ENCODE peak calls at places on chromosome 7, in seven cellular contexts. P, T, G, R, M, Y and B are unnamed samples.

GRCh38 chr7:44145969-44146897 is 5.1 kb upstream of the MYL7 start:
- DNase-seq in P (peak), T (peak), G (peak), R (peak), M (peak), Y (peak), B (peak)

GRCh38 chr7:151876112-151876898 is 610 bp downstream of the PRKAG2 start:
- DNase-seq in P (peak), T (peak), G (peak), R (peak), M (peak), Y (peak), B (peak)

GRCh38 chr7:70794962-70795361 is 337.0 kb upstream of the GALNT17 start:
- DNase-seq in P (no peak), T (no peak), G (no peak), R (no peak), M (no peak), Y (no peak), B (no peak)

GRCh38 chr7:65269150-65269856 is 104.4 kb upstream of the ZNF92 start:
- DNase-seq in P (no peak), T (peak), G (peak), R (peak), M (no peak), Y (peak), B (no peak)

GRCh38 chr7:47500103-47500563 is 81.8 kb downstream of the TNS3 start:
- DNase-seq in P (no peak), T (no peak), G (no peak), R (no peak), M (no peak), Y (no peak), B (no peak)

GRCh38 chr7:133714654-133715053 is 412.5 kb upstream of the LRGUK start:
- DNase-seq in P (no peak), T (no peak), G (no peak), R (no peak), M (no peak), Y (no peak), B (no peak)

GRCh38 chr7:44633254-44634186 is 27.1 kb downstream of the OGDH start:
- DNase-seq in P (no peak), T (peak), G (peak), R (peak), M (peak), Y (no peak), B (peak)

GRCh38 chr7:103990991-103991390 is 1.5 kb upstream of the RELN start:
- DNase-seq in P (no peak), T (no peak), G (no peak), R (no peak), M (no peak), Y (no peak), B (no peak)

GRCh38 chr7:131057015-131057518 is 270.6 kb upstream of the MKLN1 start:
- DNase-seq in P (no peak), T (no peak), G (peak), R (no peak), M (no peak), Y (no peak), B (no peak)

GRCh38 chr7:109322833-109323232 is 753.2 kb downstream of the DNAJB9 start:
- DNase-seq in P (no peak), T (no peak), G (no peak), R (no peak), M (no peak), Y (no peak), B (no peak)

GRCh38 chr7:39073432-39073831 is 95.7 kb downstream of the POU6F2 start:
- DNase-seq in P (no peak), T (no peak), G (no peak), R (no peak), M (peak), Y (peak), B (no peak)

GRCh38 chr7:122883049-122883670 is 3.1 kb downstream of the CADPS2 start:
- DNase-seq in P (no peak), T (no peak), G (no peak), R (no peak), M (no peak), Y (no peak), B (no peak)

GRCh38 chr7:97971120-97971989 is 18.6 kb downstream of the OCM2 start:
- DNase-seq in P (peak), T (no peak), G (no peak), R (no peak), M (no peak), Y (no peak), B (no peak)

GRCh38 chr7:10950494-10950893 is 23.2 kb upstream of the PHF14 start:
- DNase-seq in P (no peak), T (no peak), G (no peak), R (no peak), M (no peak), Y (no peak), B (no peak)

GRCh38 chr7:155533120-155533826 is 13.1 kb downstream of the CNPY1 start:
- DNase-seq in P (peak), T (no peak), G (no peak), R (no peak), M (no peak), Y (no peak), B (no peak)

GRCh38 chr7:45057853-45058252 is 30.9 kb downstream of the NACAD start:
- DNase-seq in P (no peak), T (no peak), G (no peak), R (no peak), M (no peak), Y (no peak), B (no peak)

GRCh38 chr7:101536232-101536631 is 92.9 kb downstream of the MYL10 start:
- DNase-seq in P (no peak), T (peak), G (no peak), R (peak), M (no peak), Y (no peak), B (peak)

GRCh38 chr7:52911795-52912194 is 123.6 kb upstream of the POM121L12 start:
- DNase-seq in P (no peak), T (no peak), G (no peak), R (no peak), M (no peak), Y (no peak), B (no peak)

GRCh38 chr7:124459101-124460052 is 306.2 kb downstream of the GPR37 start:
- DNase-seq in P (no peak), T (no peak), G (no peak), R (no peak), M (no peak), Y (no peak), B (no peak)

GRCh38 chr7:30559566-30559965 is 35.1 kb upstream of the GARS1 start:
- DNase-seq in P (no peak), T (no peak), G (no peak), R (no peak), M (no peak), Y (no peak), B (no peak)

GRCh38 chr7:100152404-100152803 is 3.7 kb downstream of the LAMTOR4 start:
- DNase-seq in P (no peak), T (no peak), G (peak), R (no peak), M (no peak), Y (no peak), B (no peak)

GRCh38 chr7:3730271-3730670 is 429.2 kb downstream of the SDK1 start:
- DNase-seq in P (no peak), T (no peak), G (no peak), R (no peak), M (no peak), Y (no peak), B (no peak)

GRCh38 chr7:110105840-110106239 is 985.1 kb upstream of the LRRN3 start:
- DNase-seq in P (no peak), T (no peak), G (no peak), R (no peak), M (no peak), Y (no peak), B (no peak)